ENCODE peak calls at places on chromosomes 16 and 17, in nine cellular contexts. Q is GM13976; E is T-helper 1 cell; S is NCI-H2107; Y is pancreas; F is iris pigment epithelial cell; P is SW480; U is effector CD4-positive, alpha-beta T cell; M is NCI-H2081. J is an unnamed sample.

GRCh38 chr17:61251939-61252865 is 147.4 kb upstream of the TBX2 start:
- DNase-seq in Y (peak), E (no peak), F (peak), U (no peak), S (no peak), M (no peak), Q (no peak), P (no peak), J (peak)

GRCh38 chr16:82641336-82641984 is 14.7 kb downstream of the CDH13 start:
- DNase-seq in E (peak), S (no peak), F (peak), U (no peak), Y (no peak), P (no peak), Q (no peak), M (no peak), J (no peak)

GRCh38 chr17:78886954-78887353 is 16.0 kb downstream of the CEP295NL start:
- DNase-seq in M (no peak), U (no peak), Y (no peak), P (no peak), E (no peak), S (no peak), Q (no peak), F (no peak), J (no peak)

GRCh38 chr17:81009124-81009523 is 17.5 kb downstream of the CHMP6 start:
- DNase-seq in S (no peak), F (no peak), Q (no peak), P (no peak), U (no peak), E (no peak), Y (no peak), M (no peak), J (no peak)

GRCh38 chr16:53892155-53892554 is 188.2 kb downstream of the FTO start:
- DNase-seq in S (peak), E (peak), P (peak), Q (peak), M (peak), Y (peak), F (peak), U (peak), J (peak)

GRCh38 chr17:30970757-30971567 is at the start of gene RNF135:
- DNase-seq in M (no peak), P (no peak), E (peak), Q (peak), U (peak), F (peak), Y (peak), S (no peak), J (peak)

GRCh38 chr16:4697867-4698291 is 4.5 kb downstream of the NUDT16L1 start:
- DNase-seq in S (no peak), Y (peak), M (no peak), F (no peak), E (no peak), U (no peak), Q (no peak), P (no peak), J (no peak)

GRCh38 chr16:11797166-11797956 is at the start of gene ZC3H7A:
- DNase-seq in Q (peak), E (peak), U (peak), F (peak), M (peak), P (peak), S (peak), Y (peak), J (peak)

GRCh38 chr17:72429066-72429638 is 308.3 kb downstream of the SOX9 start:
- DNase-seq in E (no peak), F (no peak), U (no peak), Y (no peak), S (no peak), Q (no peak), P (peak), M (no peak), J (no peak)

GRCh38 chr17:73013816-73014663 is 78.4 kb downstream of the SLC39A11 start:
- DNase-seq in U (no peak), E (no peak), Y (no peak), S (no peak), P (peak), M (peak), F (peak), Q (no peak), J (no peak)

GRCh38 chr16:52597073-52597771 is 50.3 kb upstream of the TOX3 start:
- DNase-seq in Q (no peak), F (no peak), S (no peak), M (no peak), Y (no peak), E (no peak), P (no peak), U (no peak), J (no peak)

GRCh38 chr17:43169561-43170139 is 1.4 kb upstream of the NBR1 start:
- DNase-seq in M (peak), Y (no peak), P (peak), U (peak), S (no peak), Q (peak), F (no peak), E (peak), J (no peak)

GRCh38 chr17:6187836-6188235 is 117.7 kb downstream of the WSCD1 start:
- DNase-seq in S (no peak), Y (no peak), M (no peak), P (no peak), F (no peak), U (no peak), Q (no peak), E (no peak), J (no peak)

J was measured in midbrain.